ENCODE peak calls at places on chromosomes 13 and 19, in four cellular contexts. One of them, this sample, is unnamed.

GRCh38 chr13:28049215-28049614 is 51.2 kb downstream of the FLT3 start:
- DNase-seq in ovary: no peak
- DNase-seq in CD4-positive, CD25-positive, alpha-beta regulatory T cell: no peak
- DNase-seq in cardiac muscle cell: no peak
- DNase-seq in this sample: no peak

GRCh38 chr13:78136966-78137365 is 218.3 kb upstream of the EDNRB start:
- DNase-seq in cardiac muscle cell: no peak
- DNase-seq in CD4-positive, CD25-positive, alpha-beta regulatory T cell: no peak
- DNase-seq in ovary: no peak
- DNase-seq in this sample: no peak

GRCh38 chr13:98771838-98772611 is 19.6 kb upstream of the SLC15A1 start:
- DNase-seq in ovary: no peak
- DNase-seq in CD4-positive, CD25-positive, alpha-beta regulatory T cell: no peak
- DNase-seq in cardiac muscle cell: no peak
- DNase-seq in this sample: no peak

GRCh38 chr13:84137292-84137691 is 255.0 kb upstream of the SLITRK1 start:
- DNase-seq in ovary: no peak
- DNase-seq in cardiac muscle cell: no peak
- DNase-seq in CD4-positive, CD25-positive, alpha-beta regulatory T cell: peak
- DNase-seq in this sample: no peak

GRCh38 chr19:57419439-57419838 is 8.5 kb downstream of the ZNF17 start:
- DNase-seq in cardiac muscle cell: no peak
- DNase-seq in ovary: no peak
- DNase-seq in CD4-positive, CD25-positive, alpha-beta regulatory T cell: no peak
- DNase-seq in this sample: no peak

GRCh38 chr13:108115739-108116138 is 99.6 kb downstream of the LIG4 start:
- DNase-seq in cardiac muscle cell: no peak
- DNase-seq in CD4-positive, CD25-positive, alpha-beta regulatory T cell: no peak
- DNase-seq in ovary: no peak
- DNase-seq in this sample: no peak

GRCh38 chr19:5369962-5370367 is 29.4 kb upstream of the PTPRS start:
- DNase-seq in ovary: no peak
- DNase-seq in CD4-positive, CD25-positive, alpha-beta regulatory T cell: peak
- DNase-seq in cardiac muscle cell: peak
- DNase-seq in this sample: no peak

GRCh38 chr19:16589917-16590316 is 17.7 kb upstream of the SLC35E1 start:
- DNase-seq in CD4-positive, CD25-positive, alpha-beta regulatory T cell: no peak
- DNase-seq in ovary: no peak
- DNase-seq in cardiac muscle cell: no peak
- DNase-seq in this sample: no peak

GRCh38 chr13:76289558-76289957 is 596.6 kb downstream of the KCTD12 start:
- DNase-seq in CD4-positive, CD25-positive, alpha-beta regulatory T cell: no peak
- DNase-seq in cardiac muscle cell: no peak
- DNase-seq in ovary: no peak
- DNase-seq in this sample: peak

DNA sequence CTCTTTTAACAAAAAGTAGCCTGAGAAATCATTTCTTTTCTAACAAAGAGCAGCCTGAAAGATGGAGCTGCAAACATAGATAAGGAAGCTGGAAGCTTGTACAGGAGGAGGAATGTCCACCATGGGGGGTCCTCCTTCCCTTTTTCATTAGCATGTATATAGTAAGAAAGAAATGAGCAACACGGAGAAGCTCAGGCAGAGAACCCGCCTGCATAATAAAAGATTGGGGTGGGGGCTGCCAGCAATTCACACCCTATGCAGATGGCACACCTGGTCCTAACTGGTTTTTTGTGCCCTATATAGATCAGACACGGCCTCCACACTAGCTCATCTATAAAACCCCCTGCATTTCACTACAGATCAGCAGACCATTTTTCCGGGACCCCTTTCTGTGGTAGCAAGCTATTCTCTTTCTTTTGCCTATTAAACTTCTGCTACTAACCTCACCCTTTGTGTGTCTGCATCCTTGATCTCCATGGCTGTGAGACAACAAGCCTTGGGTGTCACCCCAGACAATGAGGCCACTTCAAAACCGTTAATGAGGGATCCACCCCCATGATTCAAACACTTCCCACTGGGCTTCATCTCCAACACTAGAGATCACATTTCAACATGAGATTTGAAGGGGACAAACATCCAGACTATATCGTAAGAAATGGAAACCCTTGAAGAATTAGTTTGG is 167.5 kb upstream of the FREM2 start:
- DNase-seq in cardiac muscle cell: no peak
- DNase-seq in ovary: no peak
- DNase-seq in CD4-positive, CD25-positive, alpha-beta regulatory T cell: no peak
- DNase-seq in this sample: peak
- H3K4me3 ChIP-seq in cardiac muscle cell: no peak
- H3K4me3 ChIP-seq in ovary: no peak
- H3K4me3 ChIP-seq in CD4-positive, CD25-positive, alpha-beta regulatory T cell: no peak
- H3K4me3 ChIP-seq in this sample: no peak

DNA sequence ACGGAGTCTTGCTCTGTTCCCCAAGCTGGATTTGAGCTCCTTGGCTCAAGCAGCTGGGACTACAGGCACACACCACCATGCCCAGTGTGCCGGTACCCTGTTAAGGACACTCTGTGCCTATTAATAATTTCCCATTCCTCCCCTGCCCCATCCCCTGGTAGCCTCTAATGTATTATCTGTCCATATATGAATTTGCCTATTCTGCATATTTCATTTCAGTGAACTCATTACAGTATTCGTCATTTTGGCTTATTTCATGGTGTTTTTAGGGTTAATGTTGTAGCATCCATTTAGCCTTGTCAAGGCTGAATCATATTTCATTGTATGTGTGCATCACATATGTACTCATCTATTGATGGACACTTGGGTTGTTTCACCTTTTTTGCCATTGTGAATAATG is 33.6 kb downstream of the SKA3 start:
- DNase-seq in cardiac muscle cell: no peak
- DNase-seq in ovary: no peak
- DNase-seq in CD4-positive, CD25-positive, alpha-beta regulatory T cell: no peak
- DNase-seq in this sample: no peak
- H3K4me3 ChIP-seq in cardiac muscle cell: no peak
- H3K4me3 ChIP-seq in ovary: no peak
- H3K4me3 ChIP-seq in CD4-positive, CD25-positive, alpha-beta regulatory T cell: peak
- H3K4me3 ChIP-seq in this sample: no peak

GRCh38 chr19:49441210-49441959 is at the start of gene SLC17A7:
- DNase-seq in cardiac muscle cell: peak
- DNase-seq in ovary: no peak
- DNase-seq in CD4-positive, CD25-positive, alpha-beta regulatory T cell: no peak
- DNase-seq in this sample: peak

GRCh38 chr19:49443366-49444099 is 2.2 kb upstream of the SLC17A7 start:
- DNase-seq in ovary: peak
- DNase-seq in cardiac muscle cell: peak
- DNase-seq in CD4-positive, CD25-positive, alpha-beta regulatory T cell: peak
- DNase-seq in this sample: peak

GRCh38 chr19:49441960-49442350 is 628 bp upstream of the SLC17A7 start:
- DNase-seq in cardiac muscle cell: no peak
- DNase-seq in CD4-positive, CD25-positive, alpha-beta regulatory T cell: no peak
- DNase-seq in ovary: no peak
- DNase-seq in this sample: no peak

GRCh38 chr19:49442793-49443365 is 1.6 kb upstream of the SLC17A7 start:
- DNase-seq in cardiac muscle cell: peak
- DNase-seq in ovary: peak
- DNase-seq in CD4-positive, CD25-positive, alpha-beta regulatory T cell: no peak
- DNase-seq in this sample: peak

GRCh38 chr19:49442354-49442753 is 1.0 kb upstream of the SLC17A7 start:
- DNase-seq in cardiac muscle cell: no peak
- DNase-seq in ovary: no peak
- DNase-seq in CD4-positive, CD25-positive, alpha-beta regulatory T cell: no peak
- DNase-seq in this sample: no peak
- H3K4me3 ChIP-seq in cardiac muscle cell: peak
- H3K4me3 ChIP-seq in ovary: no peak
- H3K4me3 ChIP-seq in CD4-positive, CD25-positive, alpha-beta regulatory T cell: no peak
- H3K4me3 ChIP-seq in this sample: peak

DNA sequence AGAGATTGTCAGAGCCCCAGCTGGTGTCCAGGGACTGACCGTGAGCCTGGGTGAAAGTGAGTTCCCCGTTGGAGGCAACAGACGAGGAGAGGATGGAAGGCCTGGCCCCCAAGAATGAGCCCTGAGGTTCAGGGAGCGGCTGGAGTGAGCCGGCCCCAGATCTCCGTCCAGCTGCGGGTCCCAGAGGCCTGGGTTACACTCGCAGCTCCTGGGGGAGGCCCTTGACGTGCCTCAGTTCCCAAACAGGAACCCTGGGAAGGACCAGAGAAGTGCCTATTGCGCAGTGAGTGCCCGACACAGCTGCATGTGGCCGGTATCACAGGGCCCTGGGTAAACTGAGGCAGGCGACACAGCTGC is 1.1 kb upstream of the ELANE start:
- DNase-seq in cardiac muscle cell: no peak
- DNase-seq in CD4-positive, CD25-positive, alpha-beta regulatory T cell: no peak
- DNase-seq in ovary: no peak
- DNase-seq in this sample: no peak
- H3K4me3 ChIP-seq in cardiac muscle cell: no peak
- H3K4me3 ChIP-seq in CD4-positive, CD25-positive, alpha-beta regulatory T cell: no peak
- H3K4me3 ChIP-seq in ovary: no peak
- H3K4me3 ChIP-seq in this sample: no peak

DNA sequence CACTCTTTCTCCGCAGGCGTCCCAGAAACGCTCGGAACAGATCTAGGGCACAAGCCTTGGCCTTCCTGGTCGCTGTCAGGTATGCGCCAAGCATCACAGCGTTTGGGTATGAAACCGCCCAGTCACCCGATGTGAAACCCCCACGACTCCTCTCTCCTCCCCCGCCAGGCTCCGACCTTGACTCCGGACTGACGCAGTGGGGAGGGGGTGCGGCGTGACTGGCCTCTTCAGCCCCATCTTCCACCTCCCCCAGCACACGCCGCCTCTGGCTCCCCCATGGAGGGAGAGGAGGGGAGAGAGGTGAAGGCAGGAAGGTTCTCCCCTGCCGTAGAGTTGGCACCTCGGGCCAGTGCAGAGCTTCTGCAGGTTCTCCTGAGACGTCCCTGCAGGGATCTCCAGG is 22.0 kb upstream of the ARHGEF7 start:
- DNase-seq in cardiac muscle cell: no peak
- DNase-seq in ovary: no peak
- DNase-seq in CD4-positive, CD25-positive, alpha-beta regulatory T cell: no peak
- DNase-seq in this sample: no peak
- H3K4me3 ChIP-seq in cardiac muscle cell: no peak
- H3K4me3 ChIP-seq in ovary: no peak
- H3K4me3 ChIP-seq in CD4-positive, CD25-positive, alpha-beta regulatory T cell: no peak
- H3K4me3 ChIP-seq in this sample: no peak

This sample was measured in HAP-1.